ENCODE peak calls at places on chromosome 13, in four cellular contexts. M is fibroblast of villous mesenchyme, L is frontal cortex, Q is left cardiac atrium. G is an unnamed sample.

GRCh38 chr13:52003551-52003950 is 7.7 kb downstream of the ATP7B start:
- DNase-seq in M (no peak), L (no peak), Q (no peak), G (no peak)

GRCh38 chr13:65499251-65499650 is 1730.9 kb downstream of the PCDH9 start:
- DNase-seq in M (no peak), L (no peak), Q (no peak), G (no peak)

GRCh38 chr13:108835082-108835481 is 205.7 kb downstream of the MYO16 start:
- DNase-seq in M (no peak), L (no peak), Q (no peak), G (no peak)

GRCh38 chr13:109836629-109837607 is 50.5 kb upstream of the IRS2 start:
- DNase-seq in M (no peak), L (no peak), Q (no peak), G (no peak)

GRCh38 chr13:76338003-76338402 is 548.2 kb downstream of the KCTD12 start:
- DNase-seq in M (no peak), L (no peak), Q (no peak), G (no peak)

GRCh38 chr13:27665333-27665732 is 43.6 kb downstream of the POLR1D start:
- DNase-seq in M (peak), L (no peak), Q (no peak), G (no peak)

GRCh38 chr13:26179344-26179743 is 42.8 kb downstream of the RNF6 start:
- DNase-seq in M (no peak), L (no peak), Q (no peak), G (no peak)

GRCh38 chr13:99176309-99177276 is 24.1 kb upstream of the UBAC2 start:
- DNase-seq in M (peak), L (peak), Q (peak), G (peak)

GRCh38 chr13:31427151-31427867 is 227.5 kb downstream of the B3GLCT start:
- DNase-seq in M (no peak), L (no peak), Q (no peak), G (no peak)

GRCh38 chr13:103403814-103404213 is 337.6 kb upstream of the SLC10A2 start:
- DNase-seq in M (no peak), L (no peak), Q (no peak), G (no peak)

GRCh38 chr13:46858776-46859175 is 38.1 kb downstream of the HTR2A start:
- DNase-seq in M (no peak), L (no peak), Q (no peak), G (no peak)

GRCh38 chr13:99265823-99266426 is 7.7 kb upstream of the GPR18 start:
- DNase-seq in M (peak), L (no peak), Q (no peak), G (no peak)

GRCh38 chr13:51222510-51223283 is 499 bp downstream of the FAM124A start:
- DNase-seq in M (peak), L (peak), Q (peak), G (no peak)

GRCh38 chr13:20431080-20431479 is 94.6 kb downstream of the CRYL1 start:
- DNase-seq in M (no peak), L (no peak), Q (no peak), G (no peak)

GRCh38 chr13:48741377-48741776 is 87.6 kb downstream of the CYSLTR2 start:
- DNase-seq in M (peak), L (no peak), Q (no peak), G (no peak)

G was measured in D721Med.